ENCODE peak calls at places on chromosomes 2 and 18, in seven cellular contexts. L, Y, W, Z, Q, T and D are unnamed samples.

GRCh38 chr2:62201307-62201706 is 5.4 kb downstream of the B3GNT2 start:
- DNase-seq in L (no peak), Y (no peak), W (no peak), Z (no peak), Q (no peak), T (no peak), D (no peak)

GRCh38 chr18:67590571-67591141 is 74.1 kb upstream of the DSEL start:
- DNase-seq in L (peak), Y (peak), W (no peak), Z (no peak), Q (no peak), T (no peak), D (no peak)

GRCh38 chr2:46030330-46030729 is 266.9 kb upstream of the EPAS1 start:
- DNase-seq in L (no peak), Y (no peak), W (no peak), Z (no peak), Q (no peak), T (no peak), D (no peak)

GRCh38 chr18:69757733-69758132 is 189.9 kb downstream of the CD226 start:
- DNase-seq in L (no peak), Y (no peak), W (no peak), Z (no peak), Q (no peak), T (no peak), D (no peak)

GRCh38 chr2:98383166-98383565 is 36.9 kb downstream of the CNGA3 start:
- DNase-seq in L (no peak), Y (no peak), W (no peak), Z (no peak), Q (no peak), T (no peak), D (no peak)

GRCh38 chr18:8469793-8470192 is 139.4 kb upstream of the RAB12 start:
- DNase-seq in L (peak), Y (peak), W (no peak), Z (no peak), Q (peak), T (no peak), D (no peak)

GRCh38 chr18:78722391-78722790 is 257.2 kb upstream of the SALL3 start:
- DNase-seq in L (no peak), Y (no peak), W (no peak), Z (no peak), Q (no peak), T (no peak), D (peak)

GRCh38 chr2:127064642-127065250 is 42.2 kb downstream of the BIN1 start:
- DNase-seq in L (peak), Y (peak), W (peak), Z (no peak), Q (peak), T (peak), D (no peak)

GRCh38 chr2:152344561-152345195 is 9.7 kb downstream of the FMNL2 start:
- DNase-seq in L (no peak), Y (no peak), W (no peak), Z (no peak), Q (no peak), T (no peak), D (no peak)

GRCh38 chr2:165293439-165294420 is 54.5 kb downstream of the SCN2A start:
- DNase-seq in L (peak), Y (peak), W (peak), Z (no peak), Q (peak), T (peak), D (peak)

GRCh38 chr18:39772155-39772919 is 2182.7 kb upstream of the PIK3C3 start:
- DNase-seq in L (no peak), Y (peak), W (no peak), Z (no peak), Q (no peak), T (no peak), D (no peak)

GRCh38 chr18:53838796-53839195 is 385.7 kb downstream of the MBD2 start:
- DNase-seq in L (no peak), Y (no peak), W (no peak), Z (no peak), Q (no peak), T (no peak), D (no peak)